ENCODE peak calls at places on chromosomes 11 and 22, in five cellular contexts. F, T, X, H and V are unnamed samples.
A peak's percentile ranks its signal among the peaks of the same experiment; 100 is the strongest.

GRCh38 chr11:62573006-62573591 is 592 bp downstream of the EEF1G start:
- DNase-seq in X (peak; percentile 29), H (peak; percentile 47), T (no peak), F (no peak), V (no peak)

GRCh38 chr11:67375320-67376021 is 2.1 kb upstream of the CLCF1 start:
- DNase-seq in X (no peak), T (no peak), H (no peak), F (no peak), V (no peak)

GRCh38 chr11:827861-828167 is at the start of gene CRACR2B:
- DNase-seq in F (no peak), X (no peak), T (no peak), H (no peak), V (no peak)

GRCh38 chr11:112794321-112794720 is 166.9 kb upstream of the NCAM1 start:
- DNase-seq in X (no peak), H (no peak), T (no peak), F (no peak), V (no peak)

GRCh38 chr22:37045958-37046357 is 5.6 kb upstream of the KCTD17 start:
- DNase-seq in X (no peak), F (no peak), H (no peak), T (no peak), V (no peak)

GRCh38 chr11:109123811-109124787 is 297.9 kb upstream of the C11orf87 start:
- DNase-seq in T (no peak), X (no peak), H (peak; percentile 61), F (no peak), V (peak; percentile 33)

GRCh38 chr11:120696597-120696996 is 185.0 kb downstream of the GRIK4 start:
- DNase-seq in H (no peak), T (no peak), F (no peak), X (no peak), V (no peak)

GRCh38 chr11:73963861-73964260 is 13.0 kb downstream of the DNAJB13 start:
- DNase-seq in X (no peak), H (no peak), T (no peak), F (no peak), V (no peak)

GRCh38 chr11:113475160-113475761 is at the start of gene DRD2:
- DNase-seq in T (no peak), X (no peak), F (peak; percentile 57), H (peak; percentile 20), V (no peak)

GRCh38 chr11:9516113-9516512 is 55.3 kb downstream of the ZNF143 start:
- DNase-seq in T (no peak), F (no peak), X (no peak), H (no peak), V (no peak)

GRCh38 chr11:59755701-59756495 is 722 bp downstream of the STX3 start:
- DNase-seq in X (peak; percentile 38), T (no peak), H (peak; percentile 37), F (peak; percentile 3), V (peak; percentile 57)

GRCh38 chr11:8828580-8829358 is 82.2 kb upstream of the AKIP1 start:
- DNase-seq in X (no peak), T (no peak), F (no peak), H (no peak), V (no peak)

GRCh38 chr11:103903621-103904323 is 132.7 kb upstream of the DDI1 start:
- DNase-seq in T (no peak), F (no peak), H (no peak), X (no peak), V (no peak)

GRCh38 chr11:116793476-116794096 is 1.9 kb upstream of the APOA5 start:
- DNase-seq in X (no peak), H (no peak), F (no peak), T (no peak), V (no peak)

GRCh38 chr11:35042265-35042664 is 96.7 kb upstream of the CD44 start:
- DNase-seq in X (no peak), T (no peak), H (no peak), F (no peak), V (no peak)

GRCh38 chr11:35593143-35593542 is 25.1 kb upstream of the FJX1 start:
- DNase-seq in F (no peak), X (no peak), T (no peak), H (no peak), V (no peak)

GRCh38 chr11:62245271-62245753 is 3.3 kb downstream of the SCGB1D2 start:
- DNase-seq in X (no peak), T (no peak), F (peak; percentile 10), H (no peak), V (no peak)